ENCODE peak calls at places on chromosomes 6 and 20, in four cellular contexts. Z is HepG2, W is K562, X is HEK293T. F is an unnamed sample.

GRCh38 chr6:168060521-168060931 is 18.5 kb downstream of the FRMD1 start:
- DNase-seq in W (peak), X (peak), Z (peak), F (no peak)

GRCh38 chr6:133242761-133243590 is 1.8 kb downstream of the EYA4 start:
- DNase-seq in X (peak), W (no peak), Z (no peak), F (no peak)

GRCh38 chr6:47254906-47255305 is 54.8 kb downstream of the TNFRSF21 start:
- DNase-seq in X (no peak), W (no peak), Z (no peak), F (no peak)

GRCh38 chr6:87251225-87251624 is 71.2 kb upstream of the SMIM8 start:
- DNase-seq in X (no peak), W (no peak), Z (no peak), F (no peak)

GRCh38 chr20:21053002-21053762 is 53.0 kb downstream of the LINC00237 start:
- DNase-seq in X (no peak), Z (peak), W (no peak), F (no peak)

GRCh38 chr6:14638932-14639875 is 521.6 kb downstream of the CD83 start:
- DNase-seq in X (peak), W (no peak), Z (no peak), F (peak)

GRCh38 chr20:22836877-22837276 is 198.2 kb upstream of the SSTR4 start:
- DNase-seq in X (no peak), Z (no peak), W (peak), F (no peak)

GRCh38 chr20:49938173-49939163 is 2.3 kb downstream of the RNF114 start:
- DNase-seq in W (no peak), Z (no peak), X (no peak), F (no peak)

GRCh38 chr6:48777411-48777810 is 666.4 kb upstream of the PTCHD4 start:
- DNase-seq in Z (no peak), X (no peak), W (no peak), F (no peak)

GRCh38 chr6:149185799-149186357 is 131.6 kb upstream of the TAB2 start:
- DNase-seq in W (no peak), X (no peak), Z (peak), F (no peak)

GRCh38 chr6:5851261-5851757 is 155.4 kb downstream of the NRN1 start:
- DNase-seq in W (peak), X (no peak), Z (no peak), F (no peak)

GRCh38 chr6:41697902-41698349 is 37.5 kb downstream of the TFEB start:
- DNase-seq in W (no peak), Z (no peak), X (no peak), F (no peak)

GRCh38 chr6:158232445-158233213 is 64.5 kb downstream of the GTF2H5 start:
- DNase-seq in X (peak), W (peak), Z (peak), F (no peak)

GRCh38 chr20:17530153-17530552 is 1.0 kb downstream of the BFSP1 start:
- DNase-seq in W (no peak), Z (no peak), X (no peak), F (no peak)

GRCh38 chr6:134692008-134692407 is 257.9 kb downstream of the ALDH8A1 start:
- DNase-seq in X (no peak), Z (no peak), W (no peak), F (no peak)

GRCh38 chr20:58907481-58908137 is 55.1 kb downstream of the GNAS start:
- DNase-seq in Z (peak), X (peak), W (peak), F (peak)

GRCh38 chr6:72262254-72262653 is 359.6 kb upstream of the KCNQ5 start:
- DNase-seq in W (no peak), X (no peak), Z (no peak), F (no peak)

GRCh38 chr20:10955166-10955565 is 281.4 kb upstream of the JAG1 start:
- DNase-seq in Z (no peak), X (no peak), W (no peak), F (no peak)

GRCh38 chr6:2275207-2275891 is 29.9 kb upstream of the GMDS start:
- DNase-seq in W (no peak), Z (no peak), X (no peak), F (no peak)

GRCh38 chr6:24228681-24229255 is 102.8 kb downstream of the NRSN1 start:
- DNase-seq in W (no peak), Z (peak), X (no peak), F (no peak)

GRCh38 chr6:83221886-83222479 is 28.8 kb downstream of the RWDD2A start:
- DNase-seq in Z (peak), X (peak), W (no peak), F (no peak)

GRCh38 chr6:40036186-40036585 is 101.9 kb upstream of the MOCS1 start:
- DNase-seq in Z (no peak), W (no peak), X (no peak), F (no peak)

GRCh38 chr6:40037271-40037670 is 103.0 kb upstream of the MOCS1 start:
- DNase-seq in X (no peak), Z (no peak), W (no peak), F (no peak)

GRCh38 chr6:40042232-40042631 is 108.0 kb upstream of the MOCS1 start:
- DNase-seq in Z (no peak), X (no peak), W (no peak), F (no peak)

GRCh38 chr6:40038626-40039025 is 104.4 kb upstream of the MOCS1 start:
- DNase-seq in X (no peak), W (no peak), Z (no peak), F (no peak)

DNA sequence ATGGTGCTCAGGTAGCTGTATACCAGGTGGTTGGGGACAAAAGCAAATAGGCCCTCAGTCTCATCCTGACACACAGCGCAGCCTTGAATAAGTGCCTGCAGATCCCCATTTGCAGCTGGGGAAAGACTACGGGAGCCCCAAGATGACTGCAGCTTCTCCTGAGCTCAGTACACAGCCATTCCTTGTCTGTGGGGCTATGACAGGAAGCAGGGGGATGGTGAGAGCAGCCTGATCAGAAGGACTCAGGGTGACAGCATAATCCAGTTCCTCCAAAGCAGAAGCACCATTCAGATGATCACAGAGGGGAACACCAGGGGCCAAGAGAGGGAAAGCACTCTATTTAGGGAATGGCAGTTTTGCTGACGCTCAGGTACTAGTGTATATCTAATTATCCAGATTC is 104.8 kb upstream of the MOCS1 start:
- DNase-seq in Z (no peak), W (no peak), X (no peak), F (no peak)
- TF ChIP-seq FOXK2 in Z (no peak), W (no peak), X (no peak), F (no peak)

GRCh38 chr20:43322851-43323250 is 133.1 kb upstream of the PTPRT start:
- DNase-seq in Z (no peak), X (no peak), W (no peak), F (no peak)
- TF ChIP-seq FOXK2 in Z (no peak), X (no peak), W (no peak), F (no peak)

GRCh38 chr6:69918766-69919165 is 52.4 kb downstream of the COL19A1 start:
- DNase-seq in W (no peak), X (no peak), Z (no peak), F (no peak)

GRCh38 chr6:69914015-69914485 is 47.7 kb downstream of the COL19A1 start:
- DNase-seq in Z (no peak), W (no peak), X (no peak), F (no peak)

GRCh38 chr6:69913361-69913760 is 47.0 kb downstream of the COL19A1 start:
- DNase-seq in W (no peak), X (no peak), Z (no peak), F (no peak)

GRCh38 chr6:69915346-69915745 is 49.0 kb downstream of the COL19A1 start:
- DNase-seq in Z (no peak), X (no peak), W (no peak), F (no peak)

GRCh38 chr6:69917834-69918233 is 51.5 kb downstream of the COL19A1 start:
- DNase-seq in Z (no peak), X (no peak), W (no peak), F (peak)
- TF ChIP-seq FOXK2 in Z (no peak), X (no peak), W (no peak), F (no peak)

DNA sequence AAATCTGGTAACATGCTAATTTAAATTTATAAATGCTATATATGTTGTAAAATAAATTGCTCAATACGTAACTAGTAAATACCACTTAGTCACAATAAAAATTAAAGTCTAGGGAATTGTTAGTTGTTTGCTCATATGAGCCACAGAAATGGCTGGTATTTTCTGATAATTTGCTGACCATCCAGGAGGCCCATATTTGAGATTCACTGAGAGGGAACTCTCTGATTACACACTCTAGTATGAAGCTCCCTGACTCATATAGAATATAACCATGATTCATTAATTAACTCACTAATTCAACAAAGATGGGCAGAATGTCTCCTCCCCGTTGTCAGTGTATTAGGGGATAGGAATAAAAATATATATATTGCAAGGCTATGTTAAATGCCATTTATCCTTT is 46.5 kb upstream of the TMEM30A start:
- DNase-seq in W (no peak), Z (no peak), X (no peak), F (no peak)
- TF ChIP-seq FOXK2 in W (no peak), Z (no peak), X (no peak), F (no peak)

F was measured in GM12878.